ENCODE peak calls at places on chromosomes 12 and 14, in six cellular contexts. W is AG09309, S is ovary, K is transverse colon, H is tibial nerve, X is colonic mucosa. O is an unnamed sample.

GRCh38 chr12:116835484-116835883 is 45.8 kb downstream of the HRK start:
- DNase-seq in W (no peak), S (no peak), K (no peak), H (no peak), X (no peak), O (no peak)

GRCh38 chr14:69617796-69618195 is 6.4 kb downstream of the SUSD6 start:
- DNase-seq in W (no peak), S (no peak), K (no peak), H (no peak), X (no peak), O (no peak)

GRCh38 chr12:112992541-112993398 is 14.5 kb downstream of the OAS2 start:
- DNase-seq in W (peak), S (peak), K (peak), H (peak), X (peak), O (peak)

GRCh38 chr12:77161944-77162343 is 96.6 kb upstream of the E2F7 start:
- DNase-seq in W (no peak), S (no peak), K (no peak), H (no peak), X (no peak), O (no peak)

GRCh38 chr14:88515499-88516221 is 39.1 kb downstream of the PTPN21 start:
- DNase-seq in W (no peak), S (no peak), K (no peak), H (no peak), X (no peak), O (no peak)

GRCh38 chr12:12273291-12273957 is 6.6 kb upstream of the LRP6 start:
- DNase-seq in W (no peak), S (no peak), K (no peak), H (no peak), X (no peak), O (no peak)

GRCh38 chr12:26473291-26473690 is 277.9 kb downstream of the SSPN start:
- DNase-seq in W (peak), S (no peak), K (no peak), H (no peak), X (no peak), O (no peak)

GRCh38 chr14:54343276-54344121 is 53.3 kb upstream of the CDKN3 start:
- DNase-seq in W (no peak), S (no peak), K (no peak), H (no peak), X (no peak), O (no peak)

GRCh38 chr14:74286736-74287135 is 16.0 kb downstream of the ABCD4 start:
- DNase-seq in W (no peak), S (no peak), K (no peak), H (no peak), X (no peak), O (no peak)

GRCh38 chr14:21860172-21860571 is 186.6 kb upstream of the OR4E1 start:
- DNase-seq in W (no peak), S (no peak), K (no peak), H (no peak), X (no peak), O (no peak)

GRCh38 chr12:15682826-15683225 is 106.4 kb downstream of the EPS8 start:
- DNase-seq in W (no peak), S (no peak), K (no peak), H (no peak), X (no peak), O (no peak)

GRCh38 chr12:10543499-10543898 is 37.8 kb downstream of the EIF2S3B start:
- DNase-seq in W (no peak), S (no peak), K (no peak), H (no peak), X (no peak), O (no peak)

GRCh38 chr14:20564501-20564997 is 3.7 kb upstream of the RNASE9 start:
- DNase-seq in W (no peak), S (no peak), K (no peak), H (no peak), X (no peak), O (no peak)

GRCh38 chr12:132953163-132953425 is 3.0 kb downstream of the ZNF605 start:
- DNase-seq in W (no peak), S (no peak), K (no peak), H (no peak), X (no peak), O (no peak)

GRCh38 chr12:92786045-92786444 is 83.3 kb downstream of the PLEKHG7 start:
- DNase-seq in W (no peak), S (no peak), K (no peak), H (no peak), X (no peak), O (no peak)

GRCh38 chr12:116370004-116370404 is 92.5 kb upstream of the MED13L start:
- DNase-seq in W (no peak), S (no peak), K (no peak), H (no peak), X (no peak), O (no peak)

GRCh38 chr14:65361920-65362319 is 50.6 kb upstream of the FUT8 start:
- DNase-seq in W (peak), S (peak), K (no peak), H (peak), X (no peak), O (no peak)

GRCh38 chr14:22737052-22737451 is 29.4 kb upstream of the OXA1L start:
- DNase-seq in W (no peak), S (no peak), K (no peak), H (no peak), X (no peak), O (no peak)

GRCh38 chr12:3962661-3963483 is 89.7 kb upstream of the PARP11 start:
- DNase-seq in W (no peak), S (no peak), K (no peak), H (no peak), X (no peak), O (peak)

GRCh38 chr12:121784460-121784859 is 9.0 kb downstream of the RHOF start:
- DNase-seq in W (peak), S (no peak), K (no peak), H (no peak), X (no peak), O (no peak)

GRCh38 chr12:96141216-96141944 is 52.8 kb upstream of the ELK3 start:
- DNase-seq in W (no peak), S (no peak), K (no peak), H (no peak), X (no peak), O (no peak)

GRCh38 chr12:56999456-56999855 is 6.9 kb downstream of the ZBTB39 start:
- DNase-seq in W (no peak), S (no peak), K (no peak), H (no peak), X (no peak), O (no peak)

GRCh38 chr12:41287500-41287899 is 99.4 kb downstream of the PDZRN4 start:
- DNase-seq in W (no peak), S (no peak), K (no peak), H (no peak), X (no peak), O (no peak)

GRCh38 chr12:49750027-49750977 is 8.9 kb downstream of the TMBIM6 start:
- DNase-seq in W (peak), S (no peak), K (no peak), H (no peak), X (no peak), O (peak)

GRCh38 chr14:64788706-64789105 is 84.5 kb downstream of the PLEKHG3 start:
- DNase-seq in W (peak), S (no peak), K (no peak), H (peak), X (no peak), O (no peak)

GRCh38 chr14:64388533-64389243 is 535 bp downstream of the MTHFD1 start:
- DNase-seq in W (no peak), S (no peak), K (peak), H (peak), X (peak), O (peak)

GRCh38 chr12:73998894-73999293 is 538.7 kb upstream of the ATXN7L3B start:
- DNase-seq in W (no peak), S (no peak), K (no peak), H (no peak), X (no peak), O (no peak)
- H3K4me3 ChIP-seq in W (no peak), S (no peak), K (no peak), H (no peak), X (no peak), O (no peak)

GRCh38 chr12:30797689-30798088 is 42.9 kb upstream of the CAPRIN2 start:
- DNase-seq in W (no peak), S (no peak), K (no peak), H (no peak), X (no peak), O (no peak)
- TF ChIP-seq CTCF in W (no peak), S (no peak), K (no peak), H (no peak), X (no peak), O (peak)

GRCh38 chr12:98253207-98253606 is 262.2 kb upstream of the TMPO start:
- DNase-seq in W (no peak), S (no peak), K (no peak), H (no peak), X (no peak), O (no peak)
- H3K4me3 ChIP-seq in W (no peak), S (no peak), K (no peak), H (no peak), X (no peak), O (no peak)

DNA sequence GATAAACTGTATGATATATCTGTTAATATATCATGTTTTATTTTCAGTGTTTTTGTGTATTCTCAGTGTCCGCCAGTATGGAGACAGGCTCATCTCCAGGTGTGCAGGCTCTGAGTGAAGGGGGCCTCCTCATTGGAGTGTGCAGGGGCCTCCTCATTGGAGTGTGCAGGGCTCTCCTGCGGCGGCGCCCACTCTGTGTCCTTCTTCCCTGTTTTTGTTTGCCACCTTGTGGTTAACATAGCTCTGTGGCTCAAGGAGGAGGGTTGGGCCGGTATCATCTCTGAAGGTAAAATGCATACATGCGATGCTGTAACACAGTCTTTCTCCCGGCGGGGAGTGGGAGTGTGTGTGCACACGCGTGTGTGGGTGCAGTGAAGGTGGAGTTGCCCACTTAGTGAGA is 429.5 kb downstream of the ZFP36L1 start:
- DNase-seq in W (no peak), S (no peak), K (no peak), H (no peak), X (no peak), O (no peak)
- TF ChIP-seq CTCF in W (no peak), S (no peak), K (no peak), H (no peak), X (no peak), O (no peak)

O was measured in Caco-2.